ENCODE peak calls at places on chromosomes 5 and 9, in eight cellular contexts. C is M059J; U is HTR-8/SVneo; D is H4; R is pons; X is foreskin fibroblast; N is activated naive CD8-positive, alpha-beta T cell treated with anti-CD3 and anti-CD28 coated beads, Interleukin-2, amount 50 U/mL, for 16 hours; I is cardiac muscle cell. Z is an unnamed sample.

GRCh38 chr9:119284118-119284517 is 85.1 kb downstream of the BRINP1 start:
- DNase-seq in X (no peak), U (no peak), D (no peak), R (peak), I (peak), N (no peak), C (no peak), Z (no peak)

GRCh38 chr5:123785160-123786001 is 273.4 kb downstream of the CSNK1G3 start:
- DNase-seq in C (peak), U (no peak), X (peak), N (no peak), R (peak), I (peak), D (peak), Z (no peak)

GRCh38 chr9:129740174-129740573 is 12.7 kb downstream of the PTGES start:
- DNase-seq in U (no peak), N (no peak), R (no peak), I (no peak), C (no peak), D (no peak), X (no peak), Z (no peak)

GRCh38 chr9:134629586-134630392 is 11.8 kb upstream of the COL5A1 start:
- DNase-seq in X (no peak), R (no peak), U (no peak), I (no peak), N (no peak), C (no peak), D (no peak), Z (no peak)

GRCh38 chr5:74179183-74179582 is 461.3 kb downstream of the ENC1 start:
- DNase-seq in R (peak), X (peak), I (no peak), C (peak), U (peak), D (peak), N (no peak), Z (no peak)

GRCh38 chr9:87256973-87257372 is 240.7 kb upstream of the DAPK1 start:
- DNase-seq in U (no peak), I (no peak), N (no peak), D (no peak), C (peak), R (peak), X (peak), Z (no peak)

GRCh38 chr5:170302729-170303501 is 5.3 kb upstream of the LCP2 start:
- DNase-seq in U (no peak), R (peak), C (no peak), X (no peak), N (no peak), I (peak), D (no peak), Z (no peak)

GRCh38 chr5:170155771-170156170 is 50.1 kb downstream of the FOXI1 start:
- DNase-seq in C (no peak), U (no peak), X (no peak), D (no peak), R (no peak), N (no peak), I (no peak), Z (no peak)

GRCh38 chr5:180360078-180360957 is 7.2 kb upstream of the GFPT2 start:
- DNase-seq in C (no peak), U (no peak), X (no peak), N (no peak), R (no peak), I (no peak), D (no peak), Z (no peak)